ENCODE peak calls at places on chromosomes 6 and 20, in six cellular contexts. One of them, this sample, is unnamed. For H3K4me1, the result is how much of the 10 kb centered on the place peaks cover.

GRCh38 chr20:5715068-5715841 is 34.9 kb upstream of the SHLD1 start:
- DNase-seq in hepatocyte: no peak
- DNase-seq in astrocyte: no peak
- DNase-seq in tibial artery: no peak
- DNase-seq in DND-41: no peak
- DNase-seq in CD4-positive, alpha-beta memory T cell: no peak
- DNase-seq in this sample: no peak

GRCh38 chr6:24890471-24890870 is 45.3 kb downstream of the RIPOR2 start:
- DNase-seq in astrocyte: no peak
- DNase-seq in hepatocyte: no peak
- DNase-seq in CD4-positive, alpha-beta memory T cell: no peak
- DNase-seq in tibial artery: no peak
- DNase-seq in DND-41: no peak
- DNase-seq in this sample: no peak

GRCh38 chr20:19492937-19493336 is 265.1 kb upstream of the RIN2 start:
- DNase-seq in DND-41: no peak
- DNase-seq in astrocyte: no peak
- DNase-seq in CD4-positive, alpha-beta memory T cell: no peak
- DNase-seq in hepatocyte: no peak
- DNase-seq in tibial artery: no peak
- DNase-seq in this sample: no peak

GRCh38 chr20:45972500-45973183 is 639 bp upstream of the ZNF335 start:
- DNase-seq in astrocyte: no peak
- DNase-seq in DND-41: no peak
- DNase-seq in tibial artery: no peak
- DNase-seq in hepatocyte: no peak
- DNase-seq in CD4-positive, alpha-beta memory T cell: no peak
- DNase-seq in this sample: peak

GRCh38 chr6:35955970-35956369 is 35.1 kb upstream of the SRPK1 start:
- DNase-seq in CD4-positive, alpha-beta memory T cell: no peak
- DNase-seq in astrocyte: no peak
- DNase-seq in tibial artery: no peak
- DNase-seq in hepatocyte: no peak
- DNase-seq in DND-41: peak
- DNase-seq in this sample: no peak

GRCh38 chr20:43995645-43996044 is 81.0 kb downstream of the TOX2 start:
- DNase-seq in hepatocyte: no peak
- DNase-seq in tibial artery: no peak
- DNase-seq in DND-41: no peak
- DNase-seq in astrocyte: no peak
- DNase-seq in CD4-positive, alpha-beta memory T cell: no peak
- DNase-seq in this sample: no peak

GRCh38 chr20:64116541-64117423 is 9.4 kb upstream of the NPBWR2 start:
- DNase-seq in astrocyte: no peak
- DNase-seq in hepatocyte: no peak
- DNase-seq in CD4-positive, alpha-beta memory T cell: no peak
- DNase-seq in tibial artery: no peak
- DNase-seq in DND-41: no peak
- DNase-seq in this sample: peak

GRCh38 chr20:51428451-51429143 is 113.9 kb downstream of the NFATC2 start:
- DNase-seq in astrocyte: peak
- DNase-seq in hepatocyte: peak
- DNase-seq in CD4-positive, alpha-beta memory T cell: no peak
- DNase-seq in DND-41: no peak
- DNase-seq in tibial artery: peak
- DNase-seq in this sample: peak

GRCh38 chr6:152059909-152060308 is 252.4 kb downstream of the ESR1 start:
- DNase-seq in astrocyte: no peak
- DNase-seq in hepatocyte: no peak
- DNase-seq in tibial artery: no peak
- DNase-seq in CD4-positive, alpha-beta memory T cell: no peak
- DNase-seq in DND-41: no peak
- DNase-seq in this sample: no peak

GRCh38 chr6:143331362-143331761 is 119.1 kb downstream of the ADAT2 start:
- DNase-seq in tibial artery: no peak
- DNase-seq in DND-41: no peak
- DNase-seq in astrocyte: no peak
- DNase-seq in CD4-positive, alpha-beta memory T cell: no peak
- DNase-seq in hepatocyte: no peak
- DNase-seq in this sample: no peak

GRCh38 chr6:163340201-163340887 is 74.2 kb upstream of the QKI start:
- DNase-seq in DND-41: no peak
- DNase-seq in tibial artery: no peak
- DNase-seq in CD4-positive, alpha-beta memory T cell: no peak
- DNase-seq in astrocyte: peak
- DNase-seq in hepatocyte: no peak
- DNase-seq in this sample: no peak

GRCh38 chr6:17226766-17227338 is 54.3 kb upstream of the RBM24 start:
- DNase-seq in astrocyte: peak
- DNase-seq in hepatocyte: no peak
- DNase-seq in DND-41: no peak
- DNase-seq in CD4-positive, alpha-beta memory T cell: no peak
- DNase-seq in tibial artery: no peak
- DNase-seq in this sample: no peak

GRCh38 chr6:45423901-45424627 is 46.3 kb upstream of the SUPT3H start:
- DNase-seq in hepatocyte: peak
- DNase-seq in CD4-positive, alpha-beta memory T cell: no peak
- DNase-seq in astrocyte: no peak
- DNase-seq in tibial artery: no peak
- DNase-seq in DND-41: no peak
- DNase-seq in this sample: peak

GRCh38 chr20:50153153-50153499 is 397 bp downstream of the PEDS1 start:
- DNase-seq in DND-41: no peak
- DNase-seq in CD4-positive, alpha-beta memory T cell: no peak
- DNase-seq in tibial artery: no peak
- DNase-seq in hepatocyte: no peak
- DNase-seq in astrocyte: no peak
- DNase-seq in this sample: no peak

GRCh38 chr6:1007159-1007558 is 304.7 kb upstream of the FOXQ1 start:
- DNase-seq in DND-41: no peak
- DNase-seq in CD4-positive, alpha-beta memory T cell: no peak
- DNase-seq in astrocyte: no peak
- DNase-seq in tibial artery: no peak
- DNase-seq in hepatocyte: no peak
- DNase-seq in this sample: no peak

GRCh38 chr6:1004885-1005635 is 306.8 kb upstream of the FOXQ1 start:
- DNase-seq in astrocyte: no peak
- DNase-seq in CD4-positive, alpha-beta memory T cell: no peak
- DNase-seq in hepatocyte: no peak
- DNase-seq in tibial artery: no peak
- DNase-seq in DND-41: no peak
- DNase-seq in this sample: no peak

GRCh38 chr6:1002989-1003388 is 308.9 kb upstream of the FOXQ1 start:
- DNase-seq in CD4-positive, alpha-beta memory T cell: no peak
- DNase-seq in DND-41: no peak
- DNase-seq in astrocyte: no peak
- DNase-seq in hepatocyte: no peak
- DNase-seq in tibial artery: no peak
- DNase-seq in this sample: no peak

GRCh38 chr6:1001655-1002349 is 308.9 kb upstream of the EXOC2 start:
- DNase-seq in DND-41: no peak
- DNase-seq in CD4-positive, alpha-beta memory T cell: no peak
- DNase-seq in astrocyte: no peak
- DNase-seq in tibial artery: no peak
- DNase-seq in hepatocyte: no peak
- DNase-seq in this sample: no peak

GRCh38 chr6:1003394-1004160 is 308.3 kb upstream of the FOXQ1 start:
- DNase-seq in CD4-positive, alpha-beta memory T cell: no peak
- DNase-seq in DND-41: no peak
- DNase-seq in astrocyte: no peak
- DNase-seq in hepatocyte: no peak
- DNase-seq in tibial artery: no peak
- DNase-seq in this sample: no peak
- H3K4me3 ChIP-seq in CD4-positive, alpha-beta memory T cell: no peak
- H3K4me3 ChIP-seq in DND-41: no peak
- H3K4me3 ChIP-seq in astrocyte: no peak
- H3K4me3 ChIP-seq in hepatocyte: no peak
- H3K4me3 ChIP-seq in tibial artery: no peak
- H3K4me3 ChIP-seq in this sample: no peak

DNA sequence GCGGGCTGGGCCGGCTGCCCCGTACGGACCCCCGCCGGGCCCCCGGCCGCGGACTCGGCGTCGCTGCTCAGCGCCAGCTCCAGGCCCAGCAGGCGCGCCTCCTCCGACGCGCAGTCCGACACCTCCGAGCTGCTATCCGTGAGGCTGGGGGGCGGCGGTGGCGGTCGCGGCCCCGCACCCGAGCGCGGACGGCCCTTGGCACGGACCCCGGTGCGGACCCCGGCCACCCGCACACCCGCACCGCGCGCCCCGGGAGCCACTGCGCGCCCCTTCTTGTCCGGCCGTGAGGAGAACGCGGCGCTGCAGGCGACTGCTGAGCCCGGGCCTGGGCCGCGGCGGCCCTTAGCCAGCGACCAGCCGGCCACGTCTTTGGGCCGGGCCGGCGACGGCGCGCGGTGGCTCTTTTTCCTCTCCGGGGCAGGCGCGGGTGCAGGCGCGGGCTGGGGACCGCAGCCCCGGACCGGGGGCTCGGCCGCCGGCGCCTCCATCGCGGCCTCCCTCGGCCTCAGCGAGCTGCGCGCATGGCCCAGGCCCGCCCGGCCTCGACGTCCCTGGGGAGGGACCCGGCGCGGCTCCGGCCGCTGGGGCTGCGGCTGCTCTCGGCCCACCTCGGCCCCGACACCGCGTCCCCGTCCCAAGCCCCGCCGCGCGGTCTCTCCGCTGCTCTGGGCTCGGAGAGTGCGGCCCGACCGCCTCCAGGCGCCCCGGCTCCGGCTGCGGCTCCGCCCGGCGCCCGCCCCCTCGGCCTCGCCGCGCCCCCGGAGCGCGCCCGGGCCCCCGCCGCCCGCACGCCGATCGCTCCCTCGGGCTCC is 12.9 kb upstream of the TLDC2 start:
- DNase-seq in CD4-positive, alpha-beta memory T cell: no peak
- DNase-seq in tibial artery: no peak
- DNase-seq in DND-41: no peak
- DNase-seq in astrocyte: no peak
- DNase-seq in hepatocyte: peak
- DNase-seq in this sample: no peak
- H3K4me1 ChIP-seq in CD4-positive, alpha-beta memory T cell: under half
- H3K4me1 ChIP-seq in tibial artery: under half
- H3K4me1 ChIP-seq in DND-41: under half
- H3K4me1 ChIP-seq in astrocyte: under half
- H3K4me1 ChIP-seq in hepatocyte: under half
- H3K4me1 ChIP-seq in this sample: under half

GRCh38 chr6:75489025-75489424 is 4.6 kb downstream of the FILIP1 start:
- DNase-seq in CD4-positive, alpha-beta memory T cell: no peak
- DNase-seq in DND-41: no peak
- DNase-seq in hepatocyte: no peak
- DNase-seq in astrocyte: no peak
- DNase-seq in tibial artery: no peak
- DNase-seq in this sample: no peak
- H3K27ac ChIP-seq in CD4-positive, alpha-beta memory T cell: no peak
- H3K27ac ChIP-seq in DND-41: no peak
- H3K27ac ChIP-seq in hepatocyte: peak
- H3K27ac ChIP-seq in astrocyte: no peak
- H3K27ac ChIP-seq in tibial artery: peak
- H3K27ac ChIP-seq in this sample: peak

DNA sequence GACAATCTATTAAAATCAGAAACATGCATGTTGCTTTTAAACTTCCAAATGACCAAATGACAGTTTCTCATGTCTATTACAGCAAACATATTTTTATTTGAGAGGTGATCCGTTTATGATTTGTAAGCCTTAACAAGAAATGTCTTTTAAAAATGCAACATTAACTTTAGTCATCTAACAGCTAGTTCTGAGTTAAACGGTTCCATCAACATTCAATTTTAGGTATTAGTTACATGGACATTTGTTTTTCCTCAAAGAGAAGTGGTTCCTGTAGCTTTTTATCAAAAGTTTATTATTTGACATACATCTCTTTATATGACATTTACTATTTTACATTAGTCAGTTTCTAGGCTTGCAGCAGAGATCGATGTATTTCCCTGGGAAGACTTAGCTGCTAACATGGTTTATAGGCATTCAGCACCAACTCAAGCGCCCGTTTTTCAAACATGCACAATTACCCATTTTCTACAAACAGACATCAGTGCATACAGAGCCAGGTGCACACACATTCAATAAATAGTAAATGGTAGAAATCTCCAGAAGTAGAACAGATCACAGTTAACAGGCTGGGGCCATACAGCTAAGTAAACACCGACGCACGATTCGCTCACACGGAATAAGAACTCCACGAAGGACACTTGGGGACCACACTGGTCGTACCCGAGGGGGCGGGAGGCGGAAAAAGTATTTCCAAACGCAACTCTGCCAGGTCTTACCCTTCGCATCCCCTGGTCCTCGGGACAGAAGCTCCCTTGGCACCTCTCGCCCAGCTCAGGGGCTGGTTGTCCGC is 865 bp downstream of the CNR1 start:
- DNase-seq in astrocyte: no peak
- DNase-seq in DND-41: no peak
- DNase-seq in tibial artery: no peak
- DNase-seq in hepatocyte: peak
- DNase-seq in CD4-positive, alpha-beta memory T cell: no peak
- DNase-seq in this sample: no peak
- H3K4me3 ChIP-seq in astrocyte: peak
- H3K4me3 ChIP-seq in DND-41: no peak
- H3K4me3 ChIP-seq in tibial artery: peak
- H3K4me3 ChIP-seq in hepatocyte: peak
- H3K4me3 ChIP-seq in CD4-positive, alpha-beta memory T cell: no peak
- H3K4me3 ChIP-seq in this sample: peak

GRCh38 chr20:59777321-59777705 is 156.1 kb downstream of the SYCP2 start:
- DNase-seq in DND-41: no peak
- DNase-seq in tibial artery: no peak
- DNase-seq in hepatocyte: no peak
- DNase-seq in astrocyte: no peak
- DNase-seq in CD4-positive, alpha-beta memory T cell: no peak
- DNase-seq in this sample: peak

GRCh38 chr20:59776059-59776603 is 157.3 kb downstream of the SYCP2 start:
- DNase-seq in DND-41: no peak
- DNase-seq in astrocyte: no peak
- DNase-seq in CD4-positive, alpha-beta memory T cell: no peak
- DNase-seq in hepatocyte: no peak
- DNase-seq in tibial artery: no peak
- DNase-seq in this sample: no peak

GRCh38 chr20:59777814-59778575 is 155.4 kb downstream of the SYCP2 start:
- DNase-seq in astrocyte: no peak
- DNase-seq in hepatocyte: no peak
- DNase-seq in DND-41: no peak
- DNase-seq in tibial artery: no peak
- DNase-seq in CD4-positive, alpha-beta memory T cell: no peak
- DNase-seq in this sample: no peak

GRCh38 chr20:59775221-59776055 is 158.0 kb downstream of the SYCP2 start:
- DNase-seq in hepatocyte: no peak
- DNase-seq in astrocyte: no peak
- DNase-seq in DND-41: no peak
- DNase-seq in CD4-positive, alpha-beta memory T cell: no peak
- DNase-seq in tibial artery: no peak
- DNase-seq in this sample: no peak

GRCh38 chr20:59776626-59777320 is 156.7 kb downstream of the SYCP2 start:
- DNase-seq in CD4-positive, alpha-beta memory T cell: no peak
- DNase-seq in hepatocyte: no peak
- DNase-seq in tibial artery: no peak
- DNase-seq in astrocyte: no peak
- DNase-seq in DND-41: no peak
- DNase-seq in this sample: peak
- H3K4me1 ChIP-seq in CD4-positive, alpha-beta memory T cell: under half
- H3K4me1 ChIP-seq in hepatocyte: under half
- H3K4me1 ChIP-seq in tibial artery: under half
- H3K4me1 ChIP-seq in astrocyte: under half
- H3K4me1 ChIP-seq in DND-41: under half
- H3K4me1 ChIP-seq in this sample: under half

GRCh38 chr6:98203170-98203806 is 631.1 kb upstream of the POU3F2 start:
- DNase-seq in DND-41: no peak
- DNase-seq in tibial artery: no peak
- DNase-seq in CD4-positive, alpha-beta memory T cell: no peak
- DNase-seq in astrocyte: peak
- DNase-seq in hepatocyte: peak
- DNase-seq in this sample: no peak

GRCh38 chr6:98200084-98200483 is 634.3 kb upstream of the POU3F2 start:
- DNase-seq in astrocyte: no peak
- DNase-seq in CD4-positive, alpha-beta memory T cell: no peak
- DNase-seq in tibial artery: no peak
- DNase-seq in hepatocyte: no peak
- DNase-seq in DND-41: no peak
- DNase-seq in this sample: no peak
- H3K27ac ChIP-seq in astrocyte: no peak
- H3K27ac ChIP-seq in CD4-positive, alpha-beta memory T cell: no peak
- H3K27ac ChIP-seq in tibial artery: no peak
- H3K27ac ChIP-seq in hepatocyte: no peak
- H3K27ac ChIP-seq in DND-41: no peak
- H3K27ac ChIP-seq in this sample: no peak